ENCODE peak calls at places on chromosome 15, in seven cellular contexts. R is fibroblast of pulmonary artery, A is heart right ventricle, T is cardiac fibroblast, F is HFFc6, C is nephron progenitor cell, V is astrocyte of the spinal cord. D is an unnamed sample.

GRCh38 chr15:96435841-96436240 is 105.3 kb downstream of the NR2F2 start:
- DNase-seq in R (no peak), A (no peak), T (no peak), F (no peak), C (no peak), V (no peak), D (no peak)

GRCh38 chr15:96585634-96586386 is 255.3 kb downstream of the NR2F2 start:
- DNase-seq in R (peak; percentile 41), A (no peak), T (peak; percentile 39), F (peak; percentile 6), C (no peak), V (peak; percentile 5), D (no peak)

GRCh38 chr15:40754574-40754882 is 526 bp downstream of the RMDN3 start:
- DNase-seq in R (no peak), A (no peak), T (no peak), F (no peak), C (peak; percentile 46), V (no peak), D (peak; percentile 52)

GRCh38 chr15:37877851-37878577 is 56.4 kb upstream of the TMCO5A start:
- DNase-seq in R (peak; percentile 89), A (no peak), T (peak; percentile 76), F (peak; percentile 85), C (no peak), V (peak; percentile 83), D (no peak)

GRCh38 chr15:75989875-75990274 is 22.3 kb downstream of the NRG4 start:
- DNase-seq in R (no peak), A (no peak), T (no peak), F (no peak), C (no peak), V (no peak), D (no peak)

GRCh38 chr15:78951841-78952238 is 7.0 kb upstream of the CTSH start:
- DNase-seq in R (peak; percentile 59), A (no peak), T (peak; percentile 60), F (peak; percentile 17), C (no peak), V (no peak), D (no peak)

GRCh38 chr15:65561934-65562333 is 31.7 kb downstream of the HACD3 start:
- DNase-seq in R (no peak), A (no peak), T (no peak), F (no peak), C (no peak), V (no peak), D (no peak)

GRCh38 chr15:98800437-98801233 is 152.3 kb downstream of the IGF1R start:
- DNase-seq in R (peak; percentile 96), A (peak; percentile 24), T (peak; percentile 93), F (peak; percentile 56), C (peak; percentile 38), V (peak; percentile 87), D (no peak)

DNA sequence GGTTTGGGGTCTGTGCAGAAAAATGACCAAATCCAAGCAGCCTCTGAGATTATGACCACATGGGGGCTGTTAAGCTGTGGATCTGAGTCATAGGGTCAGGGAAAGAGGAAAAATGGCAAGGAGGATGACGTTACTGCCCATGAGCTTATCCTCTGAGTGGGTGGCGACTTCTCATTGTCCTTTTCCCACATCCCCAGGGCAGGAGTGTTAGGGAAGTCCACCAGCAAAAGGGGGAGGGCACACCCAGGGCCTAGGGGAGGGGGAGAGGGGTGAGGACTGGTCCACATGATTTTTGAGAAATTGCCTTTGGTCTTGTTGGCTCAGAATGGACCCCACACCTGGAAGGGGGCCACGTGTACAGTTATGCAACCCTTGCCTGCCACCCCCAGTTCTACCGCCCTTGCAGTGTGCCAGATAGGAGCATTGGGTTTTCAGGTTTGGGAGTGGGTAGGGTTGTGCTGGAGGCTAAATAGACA is 2.6 kb downstream of the CD276 start:
- DNase-seq in R (peak; percentile 93), A (no peak), T (peak; percentile 87), F (peak; percentile 84), C (no peak), V (peak; percentile 85), D (no peak)
- TF ChIP-seq CTCF in R (peak; percentile 10), A (no peak), T (no peak), F (peak; percentile 42), C (no peak), V (peak; percentile 3), D (no peak)

GRCh38 chr15:92942706-92943105 is 42.6 kb downstream of the CHD2 start:
- DNase-seq in R (no peak), A (no peak), T (no peak), F (no peak), C (no peak), V (no peak), D (no peak)

GRCh38 chr15:92943581-92943980 is 43.5 kb downstream of the CHD2 start:
- DNase-seq in R (no peak), A (no peak), T (no peak), F (no peak), C (no peak), V (no peak), D (no peak)

GRCh38 chr15:92947071-92947730 is 47.1 kb downstream of the CHD2 start:
- DNase-seq in R (no peak), A (no peak), T (no peak), F (no peak), C (no peak), V (no peak), D (no peak)

GRCh38 chr15:92941668-92942067 is 41.5 kb downstream of the CHD2 start:
- DNase-seq in R (no peak), A (no peak), T (no peak), F (no peak), C (no peak), V (no peak), D (no peak)

DNA sequence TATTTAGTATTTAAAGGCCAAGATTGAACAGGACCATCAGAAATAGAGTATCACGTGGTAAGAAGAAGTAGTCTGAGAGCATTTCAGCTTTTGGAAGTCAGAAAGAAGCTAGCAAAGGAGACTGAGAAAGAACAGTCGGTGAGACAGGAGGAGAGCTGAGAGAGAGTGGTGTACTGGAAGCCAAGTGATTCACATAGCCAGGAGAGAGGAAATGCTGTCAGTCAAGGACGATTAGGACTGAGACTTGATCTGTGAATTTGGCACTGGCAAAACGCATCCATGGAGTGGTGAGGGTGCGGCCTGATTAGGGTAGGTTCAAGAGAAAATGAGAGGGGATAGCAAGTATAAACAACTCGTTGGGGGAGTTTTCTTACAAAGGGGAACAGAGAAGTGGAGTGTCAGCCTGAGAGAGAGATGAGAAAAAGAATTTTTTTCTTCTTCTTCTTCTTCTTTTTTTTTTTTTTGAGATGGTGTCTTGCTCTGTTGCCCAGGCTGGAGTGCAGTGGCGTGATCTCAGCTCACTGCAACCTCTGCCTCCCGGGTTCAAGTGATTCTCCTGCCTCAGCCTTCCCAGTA is 44.9 kb downstream of the CHD2 start:
- DNase-seq in R (no peak), A (no peak), T (no peak), F (no peak), C (no peak), V (no peak), D (no peak)
- TF ChIP-seq CTCF in R (no peak), A (no peak), T (no peak), F (no peak), C (no peak), V (no peak), D (no peak)

GRCh38 chr15:70825841-70826240 is 28.1 kb downstream of the LARP6 start:
- DNase-seq in R (no peak), A (no peak), T (no peak), F (no peak), C (no peak), V (no peak), D (no peak)

GRCh38 chr15:70817266-70817665 is 36.7 kb downstream of the LARP6 start:
- DNase-seq in R (no peak), A (no peak), T (no peak), F (no peak), C (no peak), V (peak; percentile 40), D (no peak)

GRCh38 chr15:70815604-70816003 is 38.4 kb downstream of the LARP6 start:
- DNase-seq in R (no peak), A (no peak), T (no peak), F (no peak), C (no peak), V (no peak), D (no peak)

GRCh38 chr15:70818580-70818979 is 35.4 kb downstream of the LARP6 start:
- DNase-seq in R (no peak), A (no peak), T (no peak), F (no peak), C (no peak), V (no peak), D (no peak)

DNA sequence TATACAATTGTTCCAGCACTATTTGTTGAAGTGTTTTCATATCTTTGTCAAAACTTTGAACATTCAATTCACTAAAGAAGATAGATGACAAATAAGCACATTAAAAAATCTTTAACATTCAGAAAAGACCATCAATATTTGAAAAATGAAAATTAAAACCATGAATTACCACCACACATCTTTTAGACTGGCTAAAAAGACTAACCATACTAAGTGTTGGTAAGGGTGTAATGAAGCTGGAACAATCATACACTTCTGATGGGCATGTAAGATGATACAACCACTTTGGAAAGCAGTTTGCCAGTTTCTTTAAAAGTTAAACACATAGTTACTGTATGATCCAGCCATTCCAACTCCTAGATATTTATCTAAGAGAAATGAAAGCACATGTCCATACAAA is 33.7 kb downstream of the LARP6 start:
- DNase-seq in R (no peak), A (no peak), T (no peak), F (no peak), C (no peak), V (no peak), D (no peak)
- TF ChIP-seq CTCF in R (no peak), A (no peak), T (no peak), F (no peak), C (no peak), V (no peak), D (no peak)

GRCh38 chr15:70351391-70351790 is 253.7 kb upstream of the TLE3 start:
- DNase-seq in R (no peak), A (no peak), T (no peak), F (no peak), C (no peak), V (no peak), D (no peak)

GRCh38 chr15:70354260-70354894 is 256.7 kb upstream of the TLE3 start:
- DNase-seq in R (no peak), A (no peak), T (no peak), F (no peak), C (peak; percentile 31), V (no peak), D (no peak)

GRCh38 chr15:70355275-70355795 is 257.6 kb upstream of the TLE3 start:
- DNase-seq in R (no peak), A (no peak), T (no peak), F (no peak), C (no peak), V (no peak), D (no peak)

GRCh38 chr15:70353606-70354259 is 256.0 kb upstream of the TLE3 start:
- DNase-seq in R (no peak), A (no peak), T (no peak), F (no peak), C (no peak), V (no peak), D (no peak)

DNA sequence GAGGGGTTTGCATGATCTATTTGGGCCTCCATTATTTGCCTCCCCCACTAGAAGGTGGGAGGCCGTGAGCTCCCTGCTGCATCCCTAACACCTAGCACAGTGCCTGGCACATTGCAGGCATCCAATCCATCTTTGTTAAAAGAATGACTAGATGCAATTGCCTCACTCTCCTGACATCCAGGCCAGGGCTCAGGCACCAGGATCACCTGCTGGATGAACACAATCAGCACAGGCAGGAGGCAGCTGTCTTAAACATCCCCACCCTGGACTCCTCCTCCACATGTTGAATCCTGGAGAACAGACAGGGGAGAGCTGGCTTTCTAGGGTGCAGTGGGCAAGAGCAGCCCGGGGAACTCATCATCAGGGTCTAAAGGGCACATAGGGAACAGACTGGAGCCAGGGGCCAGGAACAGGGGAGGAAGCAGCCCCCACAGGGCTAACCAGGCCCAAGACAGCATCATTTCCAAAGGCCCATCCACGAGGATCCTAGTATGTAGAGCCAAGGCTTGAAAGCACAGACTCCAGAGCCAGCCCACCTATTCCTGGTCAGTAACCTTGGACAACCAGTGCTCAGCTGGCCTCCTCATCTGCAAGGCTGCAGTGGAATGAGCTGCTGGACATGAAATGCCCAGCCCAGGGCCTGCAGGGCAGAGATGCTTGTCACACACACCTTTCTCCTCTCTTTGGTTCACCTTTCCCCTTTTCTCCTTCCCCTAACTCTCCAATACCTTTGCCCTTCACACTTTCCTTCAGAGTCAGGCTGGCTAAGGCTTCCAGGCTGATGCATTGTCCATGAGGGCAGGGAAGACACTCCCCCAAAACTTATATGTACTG is 254.4 kb upstream of the TLE3 start:
- DNase-seq in R (no peak), A (no peak), T (no peak), F (no peak), C (no peak), V (no peak), D (no peak)
- TF ChIP-seq CTCF in R (no peak), A (no peak), T (no peak), F (no peak), C (no peak), V (no peak), D (no peak)